ENCODE peak calls at places on chromosomes 3 and 15, in four cellular contexts. H is esophagus muscularis mucosa, K is thyroid gland, X is upper lobe of left lung. V is an unnamed sample.

GRCh38 chr15:101613130-101614000 is 38.8 kb downstream of the TM2D3 start:
- DNase-seq in H (no peak), K (peak; percentile 94), X (peak; percentile 41), V (peak; percentile 65)

GRCh38 chr15:101042320-101042719 is 123.2 kb downstream of the LRRK1 start:
- DNase-seq in H (no peak), K (no peak), X (peak; percentile 11), V (peak; percentile 11)

GRCh38 chr3:22887664-22888291 is 315.3 kb upstream of the UBE2E2 start:
- DNase-seq in H (no peak), K (no peak), X (no peak), V (no peak)

GRCh38 chr3:102478160-102478559 is 43.3 kb downstream of the ZPLD1 start:
- DNase-seq in H (no peak), K (no peak), X (no peak), V (no peak)

GRCh38 chr15:62883938-62884479 is 158.5 kb upstream of the TPM1 start:
- DNase-seq in H (no peak), K (no peak), X (no peak), V (peak; percentile 75)

GRCh38 chr15:44092221-44092620 is 102.8 kb downstream of the FRMD5 start:
- DNase-seq in H (no peak), K (no peak), X (no peak), V (no peak)

GRCh38 chr3:52798978-52799476 is 4.4 kb downstream of the ITIH3 start:
- DNase-seq in H (no peak), K (no peak), X (no peak), V (no peak)

GRCh38 chr15:90711418-90711824 is 5.7 kb upstream of the BLM start:
- DNase-seq in H (no peak), K (no peak), X (no peak), V (no peak)

GRCh38 chr15:71414778-71415177 is 299.5 kb downstream of the THSD4 start:
- DNase-seq in H (no peak), K (no peak), X (no peak), V (no peak)
- H3K27ac ChIP-seq in H (peak overlapping the region; percentile 53), K (peak overlapping the region; percentile 82), X (peak overlapping the region; percentile 83), V (no peak overlapping the region)

GRCh38 chr3:192339214-192339613 is 388.1 kb downstream of the FGF12 start:
- DNase-seq in H (no peak), K (no peak), X (no peak), V (no peak)

GRCh38 chr3:192332386-192333291 is 394.7 kb downstream of the FGF12 start:
- DNase-seq in H (no peak), K (no peak), X (no peak), V (no peak)

GRCh38 chr3:192331749-192332385 is 395.5 kb downstream of the FGF12 start:
- DNase-seq in H (no peak), K (no peak), X (no peak), V (no peak)

GRCh38 chr3:192336286-192336685 is 391.1 kb downstream of the FGF12 start:
- DNase-seq in H (no peak), K (no peak), X (no peak), V (no peak)
- TF ChIP-seq CTCF in H (no peak), K (no peak), X (no peak), V (no peak)

DNA sequence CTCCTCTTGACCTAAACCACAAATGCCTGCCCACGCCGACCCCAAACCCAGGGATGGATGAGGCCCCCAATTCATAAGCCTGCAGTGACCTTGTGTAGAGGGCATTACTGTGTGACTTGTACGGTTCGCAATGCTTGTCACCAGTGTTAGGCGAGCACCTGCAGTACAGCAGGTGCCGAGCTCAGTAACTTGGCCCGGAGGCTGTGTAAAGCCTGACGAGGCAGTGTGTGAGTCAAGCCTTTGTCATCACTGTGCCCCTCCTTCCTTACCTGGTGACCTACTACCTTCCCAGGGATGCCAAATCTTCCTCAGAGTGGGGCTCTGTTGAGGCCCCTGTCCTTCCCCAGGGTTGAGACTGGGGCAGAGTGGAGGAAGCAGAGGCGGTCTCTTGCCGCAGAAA is 37.2 kb upstream of the TMEM115 start:
- DNase-seq in H (no peak), K (no peak), X (no peak), V (no peak)
- H3K27me3 ChIP-seq in H (no peaks in the 10 kb centered on the region), K (no peaks in the 10 kb centered on the region), X (no peaks in the 10 kb centered on the region), V (no peaks in the 10 kb centered on the region)

GRCh38 chr3:124063168-124063909 is 71.4 kb upstream of the ROPN1 start:
- DNase-seq in H (no peak), K (no peak), X (no peak), V (peak; percentile 54)

GRCh38 chr3:124059580-124059979 is 67.7 kb upstream of the ROPN1 start:
- DNase-seq in H (no peak), K (no peak), X (no peak), V (no peak)

DNA sequence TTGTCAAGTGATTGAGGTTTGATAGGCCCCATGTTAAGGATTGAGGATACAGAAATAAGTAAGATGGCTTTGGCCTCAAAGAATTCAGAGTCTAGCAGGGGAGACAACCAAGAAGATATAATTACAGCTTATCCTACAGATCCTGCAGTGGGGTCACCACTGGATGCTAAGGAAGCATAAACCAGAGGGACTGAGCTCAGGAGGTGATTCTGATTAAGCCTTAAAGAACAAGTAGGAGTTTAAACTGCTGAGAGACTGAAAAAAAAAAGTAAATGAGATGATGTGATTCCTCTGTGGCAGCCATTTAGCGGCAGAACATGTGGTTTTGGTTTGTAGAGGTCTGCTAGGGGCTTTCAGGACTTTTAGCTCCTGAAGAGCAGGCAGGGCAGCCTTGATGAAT is 72.1 kb upstream of the ROPN1 start:
- DNase-seq in H (no peak), K (no peak), X (no peak), V (no peak)
- H3K27ac ChIP-seq in H (no peak overlapping the region), K (no peak overlapping the region), X (no peak overlapping the region), V (peak overlapping the region; percentile 48)

DNA sequence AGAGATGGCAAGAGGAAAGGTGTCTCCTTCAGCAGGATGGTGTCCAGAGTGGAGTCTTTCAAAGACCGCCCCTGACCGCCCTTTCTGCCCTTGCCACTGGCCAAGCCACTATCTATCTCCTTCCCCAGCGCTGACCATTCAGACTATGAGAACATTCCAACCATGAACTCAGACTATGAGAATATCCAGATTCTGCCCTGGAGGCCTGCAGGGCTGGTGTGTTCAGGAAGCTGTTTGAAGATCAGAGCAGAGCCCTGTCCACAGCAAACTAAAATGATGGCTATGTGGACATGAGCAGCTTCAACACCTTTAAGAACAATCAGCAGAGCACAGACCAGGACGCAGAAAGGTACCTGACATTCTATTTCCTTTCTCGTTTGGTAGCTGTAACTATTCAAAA is 57.3 kb upstream of the WNT7A start:
- DNase-seq in H (no peak), K (no peak), X (no peak), V (no peak)
- TF ChIP-seq CTCF in H (no peak), K (no peak), X (no peak), V (no peak)